ENCODE peak calls at places on chromosome 12, in eight cellular contexts. One of them, this sample, is unnamed.

GRCh38 chr12:31923063-31923412 is 36.2 kb upstream of the RESF1 start:
- DNase-seq in fibroblast of villous mesenchyme: no peak
- DNase-seq in GM06990: no peak
- DNase-seq in fibroblast of mammary gland: peak; percentile 6
- DNase-seq in cardiac muscle cell: no peak
- DNase-seq in dorsolateral prefrontal cortex: no peak
- DNase-seq in choroid plexus epithelial cell: no peak
- DNase-seq in neural progenitor cell: no peak
- DNase-seq in this sample: no peak

GRCh38 chr12:95184119-95184518 is 33.1 kb downstream of the FGD6 start:
- DNase-seq in fibroblast of villous mesenchyme: no peak
- DNase-seq in GM06990: no peak
- DNase-seq in fibroblast of mammary gland: no peak
- DNase-seq in cardiac muscle cell: no peak
- DNase-seq in dorsolateral prefrontal cortex: no peak
- DNase-seq in choroid plexus epithelial cell: no peak
- DNase-seq in neural progenitor cell: no peak
- DNase-seq in this sample: no peak

GRCh38 chr12:48572326-48572725 is 2.5 kb upstream of the LALBA start:
- DNase-seq in fibroblast of villous mesenchyme: no peak
- DNase-seq in GM06990: no peak
- DNase-seq in fibroblast of mammary gland: no peak
- DNase-seq in cardiac muscle cell: peak; percentile 33
- DNase-seq in dorsolateral prefrontal cortex: no peak
- DNase-seq in choroid plexus epithelial cell: no peak
- DNase-seq in neural progenitor cell: no peak
- DNase-seq in this sample: peak; percentile 54

GRCh38 chr12:101327054-101327453 is 47.1 kb downstream of the UTP20 start:
- DNase-seq in fibroblast of villous mesenchyme: no peak
- DNase-seq in GM06990: no peak
- DNase-seq in fibroblast of mammary gland: no peak
- DNase-seq in cardiac muscle cell: no peak
- DNase-seq in dorsolateral prefrontal cortex: no peak
- DNase-seq in choroid plexus epithelial cell: no peak
- DNase-seq in neural progenitor cell: no peak
- DNase-seq in this sample: no peak

GRCh38 chr12:66929121-66929520 is 250.2 kb upstream of the GRIP1 start:
- DNase-seq in fibroblast of villous mesenchyme: no peak
- DNase-seq in GM06990: no peak
- DNase-seq in fibroblast of mammary gland: no peak
- DNase-seq in cardiac muscle cell: no peak
- DNase-seq in dorsolateral prefrontal cortex: no peak
- DNase-seq in choroid plexus epithelial cell: no peak
- DNase-seq in neural progenitor cell: no peak
- DNase-seq in this sample: no peak

GRCh38 chr12:113747048-113747447 is 219.1 kb downstream of the RBM19 start:
- DNase-seq in fibroblast of villous mesenchyme: no peak
- DNase-seq in GM06990: no peak
- DNase-seq in fibroblast of mammary gland: peak; percentile 3
- DNase-seq in cardiac muscle cell: peak; percentile 5
- DNase-seq in dorsolateral prefrontal cortex: no peak
- DNase-seq in choroid plexus epithelial cell: peak; percentile 6
- DNase-seq in neural progenitor cell: no peak
- DNase-seq in this sample: no peak

GRCh38 chr12:104063712-104064030 is 660 bp upstream of the HCFC2 start:
- DNase-seq in fibroblast of villous mesenchyme: peak; percentile 61
- DNase-seq in GM06990: no peak
- DNase-seq in fibroblast of mammary gland: peak; percentile 48
- DNase-seq in cardiac muscle cell: no peak
- DNase-seq in dorsolateral prefrontal cortex: no peak
- DNase-seq in choroid plexus epithelial cell: peak; percentile 68
- DNase-seq in neural progenitor cell: no peak
- DNase-seq in this sample: peak; percentile 50

GRCh38 chr12:43884683-43885410 is 49.0 kb downstream of the TMEM117 start:
- DNase-seq in fibroblast of villous mesenchyme: peak; percentile 18
- DNase-seq in GM06990: no peak
- DNase-seq in fibroblast of mammary gland: no peak
- DNase-seq in cardiac muscle cell: no peak
- DNase-seq in dorsolateral prefrontal cortex: no peak
- DNase-seq in choroid plexus epithelial cell: no peak
- DNase-seq in neural progenitor cell: peak; percentile 3
- DNase-seq in this sample: no peak

GRCh38 chr12:13437541-13437940 is 241.0 kb downstream of the EMP1 start:
- DNase-seq in fibroblast of villous mesenchyme: no peak
- DNase-seq in GM06990: no peak
- DNase-seq in fibroblast of mammary gland: peak; percentile 10
- DNase-seq in cardiac muscle cell: no peak
- DNase-seq in dorsolateral prefrontal cortex: no peak
- DNase-seq in choroid plexus epithelial cell: no peak
- DNase-seq in neural progenitor cell: no peak
- DNase-seq in this sample: no peak

GRCh38 chr12:64836856-64837255 is 12.4 kb downstream of the TBC1D30 start:
- DNase-seq in fibroblast of villous mesenchyme: no peak
- DNase-seq in GM06990: no peak
- DNase-seq in fibroblast of mammary gland: no peak
- DNase-seq in cardiac muscle cell: no peak
- DNase-seq in dorsolateral prefrontal cortex: no peak
- DNase-seq in choroid plexus epithelial cell: no peak
- DNase-seq in neural progenitor cell: no peak
- DNase-seq in this sample: no peak
- H3K4me3 ChIP-seq in fibroblast of villous mesenchyme: no peak overlapping the region
- H3K4me3 ChIP-seq in GM06990: no peak overlapping the region
- H3K4me3 ChIP-seq in fibroblast of mammary gland: no peak overlapping the region
- H3K4me3 ChIP-seq in cardiac muscle cell: no peak overlapping the region
- H3K4me3 ChIP-seq in dorsolateral prefrontal cortex: no peak overlapping the region
- H3K4me3 ChIP-seq in choroid plexus epithelial cell: no peak overlapping the region
- H3K4me3 ChIP-seq in neural progenitor cell: no peak overlapping the region
- H3K4me3 ChIP-seq in this sample: no peak overlapping the region

DNA sequence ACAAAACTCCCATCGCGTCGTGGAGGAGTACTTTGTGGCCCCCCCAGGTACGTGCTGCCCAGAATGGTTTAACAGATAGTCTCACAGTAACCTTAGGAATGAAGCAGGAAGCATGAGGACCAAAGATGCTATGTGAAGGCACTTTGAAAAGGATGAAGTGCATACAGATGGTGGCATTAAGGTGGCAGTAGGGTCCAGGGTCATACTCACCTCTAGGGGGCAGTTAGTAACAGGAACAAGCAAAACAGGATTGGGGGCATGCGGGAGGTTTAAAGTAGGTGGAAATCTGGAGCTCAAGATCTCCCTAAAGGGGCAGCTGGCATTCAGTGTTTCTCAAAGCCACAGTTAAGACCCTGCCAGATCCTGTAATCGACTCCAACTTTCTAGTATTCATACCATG is 10.9 kb downstream of the GATC start:
- DNase-seq in fibroblast of villous mesenchyme: no peak
- DNase-seq in GM06990: no peak
- DNase-seq in fibroblast of mammary gland: no peak
- DNase-seq in cardiac muscle cell: no peak
- DNase-seq in dorsolateral prefrontal cortex: no peak
- DNase-seq in choroid plexus epithelial cell: peak; percentile 13
- DNase-seq in neural progenitor cell: peak; percentile 44
- DNase-seq in this sample: peak; percentile 20
- TF ChIP-seq CTCF in fibroblast of villous mesenchyme: peak; percentile 38
- TF ChIP-seq CTCF in GM06990: peak; percentile 53
- TF ChIP-seq CTCF in fibroblast of mammary gland: peak; percentile 39
- TF ChIP-seq CTCF in cardiac muscle cell: peak; percentile 31
- TF ChIP-seq CTCF in dorsolateral prefrontal cortex: no peak
- TF ChIP-seq CTCF in choroid plexus epithelial cell: peak; percentile 43
- TF ChIP-seq CTCF in neural progenitor cell: peak; percentile 51
- TF ChIP-seq CTCF in this sample: peak; percentile 37

DNA sequence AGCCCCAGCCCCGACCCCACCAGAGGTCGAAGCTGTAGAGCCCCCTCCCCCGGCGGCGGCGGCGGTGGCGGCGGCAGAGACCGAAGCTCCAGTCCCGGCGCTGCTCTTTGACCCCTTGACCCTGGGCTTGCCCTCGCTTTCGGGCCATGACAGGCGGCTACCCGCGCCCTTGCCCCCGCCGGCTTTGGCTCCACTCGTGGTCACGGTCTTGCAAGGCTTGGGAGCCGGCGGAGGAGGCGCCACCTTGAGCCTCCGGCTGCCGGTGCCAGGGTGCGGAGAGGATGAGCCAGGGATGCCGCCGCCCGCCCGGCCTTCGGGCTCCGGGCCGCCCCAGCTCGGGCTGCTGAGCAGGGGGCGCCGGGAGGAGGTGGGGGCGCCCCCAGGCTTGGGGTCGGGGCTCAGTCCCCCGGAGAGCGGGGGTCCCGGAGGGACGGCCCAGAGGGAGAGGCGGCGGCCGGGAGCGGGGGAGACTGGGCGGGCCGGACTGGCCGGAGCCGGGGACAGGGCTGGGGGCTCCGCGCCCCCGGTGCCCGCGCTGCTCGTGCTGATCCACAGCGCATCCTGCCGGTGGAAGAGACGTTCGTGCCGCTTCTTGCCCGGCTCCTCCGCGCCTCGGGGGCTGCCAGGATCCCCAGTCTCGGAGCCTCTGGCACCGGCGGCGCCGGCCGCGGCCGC is 938 bp downstream of the AGAP2 start:
- DNase-seq in fibroblast of villous mesenchyme: no peak
- DNase-seq in GM06990: no peak
- DNase-seq in fibroblast of mammary gland: no peak
- DNase-seq in cardiac muscle cell: peak; percentile 21
- DNase-seq in dorsolateral prefrontal cortex: peak; percentile 55
- DNase-seq in choroid plexus epithelial cell: no peak
- DNase-seq in neural progenitor cell: peak; percentile 80
- DNase-seq in this sample: no peak
- H3K4me3 ChIP-seq in fibroblast of villous mesenchyme: peak overlapping the region; percentile 15
- H3K4me3 ChIP-seq in GM06990: no peak overlapping the region
- H3K4me3 ChIP-seq in fibroblast of mammary gland: peak overlapping the region; percentile 2
- H3K4me3 ChIP-seq in cardiac muscle cell: peak overlapping the region; percentile 24
- H3K4me3 ChIP-seq in dorsolateral prefrontal cortex: peak overlapping the region; percentile 63
- H3K4me3 ChIP-seq in choroid plexus epithelial cell: peak overlapping the region; percentile 11
- H3K4me3 ChIP-seq in neural progenitor cell: peak overlapping the region; percentile 80
- H3K4me3 ChIP-seq in this sample: peak overlapping the region; percentile 17

GRCh38 chr12:121930862-121931261 is 12.5 kb downstream of the CFAP251 start:
- DNase-seq in fibroblast of villous mesenchyme: peak; percentile 20
- DNase-seq in GM06990: no peak
- DNase-seq in fibroblast of mammary gland: no peak
- DNase-seq in cardiac muscle cell: no peak
- DNase-seq in dorsolateral prefrontal cortex: no peak
- DNase-seq in choroid plexus epithelial cell: no peak
- DNase-seq in neural progenitor cell: no peak
- DNase-seq in this sample: no peak

GRCh38 chr12:121933522-121934317 is 15.3 kb downstream of the CFAP251 start:
- DNase-seq in fibroblast of villous mesenchyme: peak; percentile 36
- DNase-seq in GM06990: no peak
- DNase-seq in fibroblast of mammary gland: no peak
- DNase-seq in cardiac muscle cell: peak; percentile 63
- DNase-seq in dorsolateral prefrontal cortex: no peak
- DNase-seq in choroid plexus epithelial cell: peak; percentile 53
- DNase-seq in neural progenitor cell: peak; percentile 44
- DNase-seq in this sample: peak; percentile 31

GRCh38 chr12:121934318-121934682 is 15.9 kb downstream of the CFAP251 start:
- DNase-seq in fibroblast of villous mesenchyme: no peak
- DNase-seq in GM06990: no peak
- DNase-seq in fibroblast of mammary gland: no peak
- DNase-seq in cardiac muscle cell: no peak
- DNase-seq in dorsolateral prefrontal cortex: no peak
- DNase-seq in choroid plexus epithelial cell: no peak
- DNase-seq in neural progenitor cell: no peak
- DNase-seq in this sample: no peak

GRCh38 chr12:121932176-121932536 is 13.8 kb downstream of the CFAP251 start:
- DNase-seq in fibroblast of villous mesenchyme: no peak
- DNase-seq in GM06990: no peak
- DNase-seq in fibroblast of mammary gland: no peak
- DNase-seq in cardiac muscle cell: no peak
- DNase-seq in dorsolateral prefrontal cortex: no peak
- DNase-seq in choroid plexus epithelial cell: no peak
- DNase-seq in neural progenitor cell: no peak
- DNase-seq in this sample: no peak

DNA sequence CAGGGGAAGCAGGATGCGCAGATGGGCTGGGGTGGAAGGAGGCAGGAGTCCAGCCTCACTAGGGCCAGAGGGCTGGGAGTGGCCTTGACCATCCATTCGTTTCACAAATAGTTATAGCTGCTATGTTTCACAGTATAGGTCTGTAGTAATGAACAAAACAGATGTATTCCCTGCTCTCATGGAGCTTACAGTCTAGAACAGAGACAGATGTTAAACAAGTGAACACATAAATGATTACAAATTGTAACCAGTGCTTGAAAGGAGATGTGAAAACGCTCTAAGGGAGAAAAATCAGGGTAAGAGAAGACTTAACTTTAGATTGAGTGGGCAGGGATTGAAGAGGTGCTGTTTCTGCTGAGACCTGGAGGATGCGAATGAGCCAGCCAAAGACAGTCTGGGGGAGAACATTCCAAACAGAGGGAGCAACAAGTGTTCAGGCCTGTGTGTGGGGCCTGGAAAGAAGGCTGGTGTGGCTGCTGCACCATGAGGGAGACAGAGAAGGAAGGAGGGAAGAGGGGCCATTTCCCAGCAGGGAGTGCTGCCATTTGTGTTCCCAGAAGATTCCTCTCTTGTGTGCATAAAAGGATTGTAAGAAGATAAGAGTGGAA is 14.6 kb downstream of the CFAP251 start:
- DNase-seq in fibroblast of villous mesenchyme: no peak
- DNase-seq in GM06990: no peak
- DNase-seq in fibroblast of mammary gland: no peak
- DNase-seq in cardiac muscle cell: no peak
- DNase-seq in dorsolateral prefrontal cortex: no peak
- DNase-seq in choroid plexus epithelial cell: no peak
- DNase-seq in neural progenitor cell: no peak
- DNase-seq in this sample: no peak
- TF ChIP-seq CTCF in fibroblast of villous mesenchyme: no peak
- TF ChIP-seq CTCF in GM06990: no peak
- TF ChIP-seq CTCF in fibroblast of mammary gland: no peak
- TF ChIP-seq CTCF in cardiac muscle cell: no peak
- TF ChIP-seq CTCF in dorsolateral prefrontal cortex: no peak
- TF ChIP-seq CTCF in choroid plexus epithelial cell: no peak
- TF ChIP-seq CTCF in neural progenitor cell: no peak
- TF ChIP-seq CTCF in this sample: no peak

DNA sequence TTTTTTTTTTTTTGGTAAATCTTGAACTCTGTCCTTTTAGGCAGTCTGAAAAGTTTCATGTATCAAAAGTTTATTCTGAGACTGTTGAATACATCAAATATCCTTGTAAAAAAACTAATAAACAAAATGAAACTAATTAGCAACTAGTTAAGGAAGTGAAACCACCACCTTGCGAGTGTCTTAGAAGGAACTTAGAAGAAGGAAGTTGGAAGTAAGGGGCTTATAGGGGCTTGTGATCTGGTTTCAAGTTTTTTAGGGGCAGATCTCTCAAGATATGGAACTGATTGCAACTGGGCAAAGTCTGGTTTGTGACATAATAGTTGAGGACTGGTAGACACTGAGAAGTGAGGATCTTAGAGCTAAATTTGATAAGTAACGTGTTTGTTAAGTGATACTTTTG is 748.8 kb downstream of the C12orf50 start:
- DNase-seq in fibroblast of villous mesenchyme: no peak
- DNase-seq in GM06990: peak; percentile 20
- DNase-seq in fibroblast of mammary gland: no peak
- DNase-seq in cardiac muscle cell: no peak
- DNase-seq in dorsolateral prefrontal cortex: no peak
- DNase-seq in choroid plexus epithelial cell: no peak
- DNase-seq in neural progenitor cell: no peak
- DNase-seq in this sample: no peak
- H3K4me3 ChIP-seq in fibroblast of villous mesenchyme: no peak overlapping the region
- H3K4me3 ChIP-seq in GM06990: no peak overlapping the region
- H3K4me3 ChIP-seq in fibroblast of mammary gland: no peak overlapping the region
- H3K4me3 ChIP-seq in cardiac muscle cell: no peak overlapping the region
- H3K4me3 ChIP-seq in dorsolateral prefrontal cortex: no peak overlapping the region
- H3K4me3 ChIP-seq in choroid plexus epithelial cell: no peak overlapping the region
- H3K4me3 ChIP-seq in neural progenitor cell: no peak overlapping the region
- H3K4me3 ChIP-seq in this sample: no peak overlapping the region